ENCODE peak calls at places on chromosomes 6 and 20, in ten cellular contexts. One of them, this sample, is unnamed.

GRCh38 chr6:3534599-3534998 is 77.7 kb upstream of the SLC22A23 start:
- DNase-seq in dorsolateral prefrontal cortex: no peak
- DNase-seq in left ventricle myocardium inferior: no peak
- DNase-seq in amniotic epithelial cell: peak
- DNase-seq in activated T-helper 9 cell treated with anti-CD3 and anti-CD28 coated beads, Interleukin-2, amount 50 U/mL, for 16 hours: no peak
- DNase-seq in AG04449: no peak
- DNase-seq in amygdala: no peak
- DNase-seq in SHP77: no peak
- DNase-seq in psoas muscle: no peak
- DNase-seq in left colon: no peak
- DNase-seq in this sample: no peak

GRCh38 chr6:27505209-27506027 is 32.5 kb upstream of the ZNF184 start:
- DNase-seq in dorsolateral prefrontal cortex: no peak
- DNase-seq in left ventricle myocardium inferior: no peak
- DNase-seq in amniotic epithelial cell: peak
- DNase-seq in activated T-helper 9 cell treated with anti-CD3 and anti-CD28 coated beads, Interleukin-2, amount 50 U/mL, for 16 hours: peak
- DNase-seq in AG04449: peak
- DNase-seq in amygdala: no peak
- DNase-seq in SHP77: peak
- DNase-seq in psoas muscle: no peak
- DNase-seq in left colon: peak
- DNase-seq in this sample: peak

GRCh38 chr20:2559641-2560040 is 23.3 kb downstream of the TMC2 start:
- DNase-seq in dorsolateral prefrontal cortex: peak
- DNase-seq in left ventricle myocardium inferior: no peak
- DNase-seq in amniotic epithelial cell: no peak
- DNase-seq in activated T-helper 9 cell treated with anti-CD3 and anti-CD28 coated beads, Interleukin-2, amount 50 U/mL, for 16 hours: no peak
- DNase-seq in AG04449: no peak
- DNase-seq in amygdala: no peak
- DNase-seq in SHP77: no peak
- DNase-seq in psoas muscle: no peak
- DNase-seq in left colon: no peak
- DNase-seq in this sample: peak

GRCh38 chr20:31594558-31595379 is 10.3 kb upstream of the ID1 start:
- DNase-seq in dorsolateral prefrontal cortex: no peak
- DNase-seq in left ventricle myocardium inferior: peak
- DNase-seq in amniotic epithelial cell: no peak
- DNase-seq in activated T-helper 9 cell treated with anti-CD3 and anti-CD28 coated beads, Interleukin-2, amount 50 U/mL, for 16 hours: no peak
- DNase-seq in AG04449: no peak
- DNase-seq in amygdala: no peak
- DNase-seq in SHP77: peak
- DNase-seq in psoas muscle: peak
- DNase-seq in left colon: peak
- DNase-seq in this sample: no peak

GRCh38 chr6:125066964-125067363 is 86.6 kb upstream of the TPD52L1 start:
- DNase-seq in dorsolateral prefrontal cortex: no peak
- DNase-seq in left ventricle myocardium inferior: no peak
- DNase-seq in amniotic epithelial cell: peak
- DNase-seq in activated T-helper 9 cell treated with anti-CD3 and anti-CD28 coated beads, Interleukin-2, amount 50 U/mL, for 16 hours: no peak
- DNase-seq in AG04449: no peak
- DNase-seq in amygdala: no peak
- DNase-seq in SHP77: no peak
- DNase-seq in psoas muscle: no peak
- DNase-seq in left colon: no peak
- DNase-seq in this sample: no peak

GRCh38 chr20:664576-664975 is 11.0 kb downstream of the SCRT2 start:
- DNase-seq in dorsolateral prefrontal cortex: no peak
- DNase-seq in left ventricle myocardium inferior: no peak
- DNase-seq in amniotic epithelial cell: no peak
- DNase-seq in activated T-helper 9 cell treated with anti-CD3 and anti-CD28 coated beads, Interleukin-2, amount 50 U/mL, for 16 hours: no peak
- DNase-seq in AG04449: no peak
- DNase-seq in amygdala: no peak
- DNase-seq in SHP77: no peak
- DNase-seq in psoas muscle: no peak
- DNase-seq in left colon: no peak
- DNase-seq in this sample: no peak

GRCh38 chr20:44727039-44727438 is 11.9 kb downstream of the CCN5 start:
- DNase-seq in dorsolateral prefrontal cortex: no peak
- DNase-seq in left ventricle myocardium inferior: no peak
- DNase-seq in amniotic epithelial cell: no peak
- DNase-seq in activated T-helper 9 cell treated with anti-CD3 and anti-CD28 coated beads, Interleukin-2, amount 50 U/mL, for 16 hours: no peak
- DNase-seq in AG04449: no peak
- DNase-seq in amygdala: no peak
- DNase-seq in SHP77: no peak
- DNase-seq in psoas muscle: no peak
- DNase-seq in left colon: no peak
- DNase-seq in this sample: no peak

GRCh38 chr6:142927904-142928303 is 17.1 kb downstream of the HIVEP2 start:
- DNase-seq in dorsolateral prefrontal cortex: no peak
- DNase-seq in left ventricle myocardium inferior: no peak
- DNase-seq in amniotic epithelial cell: peak
- DNase-seq in activated T-helper 9 cell treated with anti-CD3 and anti-CD28 coated beads, Interleukin-2, amount 50 U/mL, for 16 hours: no peak
- DNase-seq in AG04449: no peak
- DNase-seq in amygdala: no peak
- DNase-seq in SHP77: no peak
- DNase-seq in psoas muscle: no peak
- DNase-seq in left colon: no peak
- DNase-seq in this sample: no peak

GRCh38 chr6:163956571-163957407 is 542.3 kb downstream of the QKI start:
- DNase-seq in dorsolateral prefrontal cortex: peak
- DNase-seq in left ventricle myocardium inferior: peak
- DNase-seq in amniotic epithelial cell: peak
- DNase-seq in activated T-helper 9 cell treated with anti-CD3 and anti-CD28 coated beads, Interleukin-2, amount 50 U/mL, for 16 hours: peak
- DNase-seq in AG04449: no peak
- DNase-seq in amygdala: peak
- DNase-seq in SHP77: peak
- DNase-seq in psoas muscle: peak
- DNase-seq in left colon: peak
- DNase-seq in this sample: peak

GRCh38 chr6:136103763-136104311 is 146.3 kb downstream of the MTFR2 start:
- DNase-seq in dorsolateral prefrontal cortex: peak
- DNase-seq in left ventricle myocardium inferior: peak
- DNase-seq in amniotic epithelial cell: no peak
- DNase-seq in activated T-helper 9 cell treated with anti-CD3 and anti-CD28 coated beads, Interleukin-2, amount 50 U/mL, for 16 hours: no peak
- DNase-seq in AG04449: no peak
- DNase-seq in amygdala: no peak
- DNase-seq in SHP77: no peak
- DNase-seq in psoas muscle: peak
- DNase-seq in left colon: peak
- DNase-seq in this sample: peak

GRCh38 chr6:34025112-34025807 is 120.6 kb downstream of the GRM4 start:
- DNase-seq in dorsolateral prefrontal cortex: no peak
- DNase-seq in left ventricle myocardium inferior: no peak
- DNase-seq in amniotic epithelial cell: no peak
- DNase-seq in activated T-helper 9 cell treated with anti-CD3 and anti-CD28 coated beads, Interleukin-2, amount 50 U/mL, for 16 hours: no peak
- DNase-seq in AG04449: no peak
- DNase-seq in amygdala: no peak
- DNase-seq in SHP77: no peak
- DNase-seq in psoas muscle: no peak
- DNase-seq in left colon: no peak
- DNase-seq in this sample: no peak

GRCh38 chr6:111683749-111684267 is 78.1 kb upstream of the TRAF3IP2 start:
- DNase-seq in dorsolateral prefrontal cortex: no peak
- DNase-seq in left ventricle myocardium inferior: no peak
- DNase-seq in amniotic epithelial cell: peak
- DNase-seq in activated T-helper 9 cell treated with anti-CD3 and anti-CD28 coated beads, Interleukin-2, amount 50 U/mL, for 16 hours: no peak
- DNase-seq in AG04449: peak
- DNase-seq in amygdala: no peak
- DNase-seq in SHP77: no peak
- DNase-seq in psoas muscle: peak
- DNase-seq in left colon: no peak
- DNase-seq in this sample: no peak

GRCh38 chr6:136774228-136775041 is 17.8 kb downstream of the MAP3K5 start:
- DNase-seq in dorsolateral prefrontal cortex: no peak
- DNase-seq in left ventricle myocardium inferior: no peak
- DNase-seq in amniotic epithelial cell: peak
- DNase-seq in activated T-helper 9 cell treated with anti-CD3 and anti-CD28 coated beads, Interleukin-2, amount 50 U/mL, for 16 hours: no peak
- DNase-seq in AG04449: no peak
- DNase-seq in amygdala: no peak
- DNase-seq in SHP77: no peak
- DNase-seq in psoas muscle: no peak
- DNase-seq in left colon: no peak
- DNase-seq in this sample: no peak

GRCh38 chr6:125807293-125807692 is 16.5 kb downstream of the NCOA7 start:
- DNase-seq in dorsolateral prefrontal cortex: no peak
- DNase-seq in left ventricle myocardium inferior: no peak
- DNase-seq in amniotic epithelial cell: peak
- DNase-seq in activated T-helper 9 cell treated with anti-CD3 and anti-CD28 coated beads, Interleukin-2, amount 50 U/mL, for 16 hours: no peak
- DNase-seq in AG04449: no peak
- DNase-seq in amygdala: no peak
- DNase-seq in SHP77: no peak
- DNase-seq in psoas muscle: no peak
- DNase-seq in left colon: no peak
- DNase-seq in this sample: no peak

GRCh38 chr20:24118781-24119175 is 130.2 kb upstream of the GGTLC1 start:
- DNase-seq in dorsolateral prefrontal cortex: no peak
- DNase-seq in left ventricle myocardium inferior: no peak
- DNase-seq in amniotic epithelial cell: no peak
- DNase-seq in activated T-helper 9 cell treated with anti-CD3 and anti-CD28 coated beads, Interleukin-2, amount 50 U/mL, for 16 hours: no peak
- DNase-seq in AG04449: no peak
- DNase-seq in amygdala: no peak
- DNase-seq in SHP77: no peak
- DNase-seq in psoas muscle: peak
- DNase-seq in left colon: peak
- DNase-seq in this sample: no peak

GRCh38 chr6:92906385-92906784 is 513.0 kb downstream of the EPHA7 start:
- DNase-seq in dorsolateral prefrontal cortex: no peak
- DNase-seq in left ventricle myocardium inferior: no peak
- DNase-seq in amniotic epithelial cell: no peak
- DNase-seq in activated T-helper 9 cell treated with anti-CD3 and anti-CD28 coated beads, Interleukin-2, amount 50 U/mL, for 16 hours: no peak
- DNase-seq in AG04449: no peak
- DNase-seq in amygdala: no peak
- DNase-seq in SHP77: no peak
- DNase-seq in psoas muscle: no peak
- DNase-seq in left colon: no peak
- DNase-seq in this sample: no peak

GRCh38 chr6:27174958-27175357 is 72.5 kb upstream of the PRSS16 start:
- DNase-seq in dorsolateral prefrontal cortex: no peak
- DNase-seq in left ventricle myocardium inferior: no peak
- DNase-seq in amniotic epithelial cell: no peak
- DNase-seq in activated T-helper 9 cell treated with anti-CD3 and anti-CD28 coated beads, Interleukin-2, amount 50 U/mL, for 16 hours: no peak
- DNase-seq in AG04449: no peak
- DNase-seq in amygdala: no peak
- DNase-seq in SHP77: no peak
- DNase-seq in psoas muscle: no peak
- DNase-seq in left colon: no peak
- DNase-seq in this sample: no peak

GRCh38 chr6:110813813-110814487 is 1.3 kb downstream of the CDK19 start:
- DNase-seq in dorsolateral prefrontal cortex: no peak
- DNase-seq in left ventricle myocardium inferior: no peak
- DNase-seq in amniotic epithelial cell: peak
- DNase-seq in activated T-helper 9 cell treated with anti-CD3 and anti-CD28 coated beads, Interleukin-2, amount 50 U/mL, for 16 hours: no peak
- DNase-seq in AG04449: no peak
- DNase-seq in amygdala: peak
- DNase-seq in SHP77: peak
- DNase-seq in psoas muscle: no peak
- DNase-seq in left colon: peak
- DNase-seq in this sample: peak

GRCh38 chr6:99434702-99435530 is 9.8 kb upstream of the PNISR start:
- DNase-seq in dorsolateral prefrontal cortex: no peak
- DNase-seq in left ventricle myocardium inferior: no peak
- DNase-seq in amniotic epithelial cell: peak
- DNase-seq in activated T-helper 9 cell treated with anti-CD3 and anti-CD28 coated beads, Interleukin-2, amount 50 U/mL, for 16 hours: no peak
- DNase-seq in AG04449: no peak
- DNase-seq in amygdala: no peak
- DNase-seq in SHP77: peak
- DNase-seq in psoas muscle: no peak
- DNase-seq in left colon: no peak
- DNase-seq in this sample: peak

GRCh38 chr6:108608453-108609275 is 47.9 kb downstream of the FOXO3 start:
- DNase-seq in dorsolateral prefrontal cortex: no peak
- DNase-seq in left ventricle myocardium inferior: no peak
- DNase-seq in amniotic epithelial cell: peak
- DNase-seq in activated T-helper 9 cell treated with anti-CD3 and anti-CD28 coated beads, Interleukin-2, amount 50 U/mL, for 16 hours: no peak
- DNase-seq in AG04449: no peak
- DNase-seq in amygdala: no peak
- DNase-seq in SHP77: no peak
- DNase-seq in psoas muscle: no peak
- DNase-seq in left colon: no peak
- DNase-seq in this sample: no peak

GRCh38 chr6:31697555-31697954 is 5.6 kb downstream of the ABHD16A start:
- DNase-seq in dorsolateral prefrontal cortex: no peak
- DNase-seq in left ventricle myocardium inferior: no peak
- DNase-seq in amniotic epithelial cell: no peak
- DNase-seq in activated T-helper 9 cell treated with anti-CD3 and anti-CD28 coated beads, Interleukin-2, amount 50 U/mL, for 16 hours: no peak
- DNase-seq in AG04449: no peak
- DNase-seq in amygdala: no peak
- DNase-seq in SHP77: no peak
- DNase-seq in psoas muscle: no peak
- DNase-seq in left colon: no peak
- DNase-seq in this sample: no peak

GRCh38 chr6:138287144-138287955 is 69.1 kb upstream of the PBOV1 start:
- DNase-seq in dorsolateral prefrontal cortex: no peak
- DNase-seq in left ventricle myocardium inferior: no peak
- DNase-seq in amniotic epithelial cell: peak
- DNase-seq in activated T-helper 9 cell treated with anti-CD3 and anti-CD28 coated beads, Interleukin-2, amount 50 U/mL, for 16 hours: peak
- DNase-seq in AG04449: no peak
- DNase-seq in amygdala: no peak
- DNase-seq in SHP77: peak
- DNase-seq in psoas muscle: no peak
- DNase-seq in left colon: peak
- DNase-seq in this sample: no peak

GRCh38 chr6:150088481-150089154 is 19.7 kb upstream of the ULBP3 start:
- DNase-seq in dorsolateral prefrontal cortex: no peak
- DNase-seq in left ventricle myocardium inferior: no peak
- DNase-seq in amniotic epithelial cell: no peak
- DNase-seq in activated T-helper 9 cell treated with anti-CD3 and anti-CD28 coated beads, Interleukin-2, amount 50 U/mL, for 16 hours: no peak
- DNase-seq in AG04449: no peak
- DNase-seq in amygdala: no peak
- DNase-seq in SHP77: peak
- DNase-seq in psoas muscle: no peak
- DNase-seq in left colon: no peak
- DNase-seq in this sample: peak

GRCh38 chr6:2730353-2730752 is 20.4 kb downstream of the MYLK4 start:
- DNase-seq in dorsolateral prefrontal cortex: no peak
- DNase-seq in left ventricle myocardium inferior: no peak
- DNase-seq in amniotic epithelial cell: no peak
- DNase-seq in activated T-helper 9 cell treated with anti-CD3 and anti-CD28 coated beads, Interleukin-2, amount 50 U/mL, for 16 hours: no peak
- DNase-seq in AG04449: no peak
- DNase-seq in amygdala: no peak
- DNase-seq in SHP77: no peak
- DNase-seq in psoas muscle: no peak
- DNase-seq in left colon: no peak
- DNase-seq in this sample: peak

GRCh38 chr6:104431096-104431495 is 428.6 kb downstream of the HACE1 start:
- DNase-seq in dorsolateral prefrontal cortex: no peak
- DNase-seq in left ventricle myocardium inferior: no peak
- DNase-seq in amniotic epithelial cell: no peak
- DNase-seq in activated T-helper 9 cell treated with anti-CD3 and anti-CD28 coated beads, Interleukin-2, amount 50 U/mL, for 16 hours: no peak
- DNase-seq in AG04449: no peak
- DNase-seq in amygdala: no peak
- DNase-seq in SHP77: no peak
- DNase-seq in psoas muscle: no peak
- DNase-seq in left colon: no peak
- DNase-seq in this sample: no peak

GRCh38 chr6:20629509-20629908 is 95.3 kb downstream of the CDKAL1 start:
- DNase-seq in dorsolateral prefrontal cortex: no peak
- DNase-seq in left ventricle myocardium inferior: no peak
- DNase-seq in amniotic epithelial cell: no peak
- DNase-seq in activated T-helper 9 cell treated with anti-CD3 and anti-CD28 coated beads, Interleukin-2, amount 50 U/mL, for 16 hours: no peak
- DNase-seq in AG04449: no peak
- DNase-seq in amygdala: no peak
- DNase-seq in SHP77: no peak
- DNase-seq in psoas muscle: no peak
- DNase-seq in left colon: no peak
- DNase-seq in this sample: no peak

GRCh38 chr6:168695701-168696100 is 254.7 kb downstream of the SMOC2 start:
- DNase-seq in dorsolateral prefrontal cortex: no peak
- DNase-seq in left ventricle myocardium inferior: no peak
- DNase-seq in amniotic epithelial cell: no peak
- DNase-seq in activated T-helper 9 cell treated with anti-CD3 and anti-CD28 coated beads, Interleukin-2, amount 50 U/mL, for 16 hours: no peak
- DNase-seq in AG04449: no peak
- DNase-seq in amygdala: no peak
- DNase-seq in SHP77: no peak
- DNase-seq in psoas muscle: no peak
- DNase-seq in left colon: no peak
- DNase-seq in this sample: no peak

GRCh38 chr6:141848029-141848890 is 284.5 kb upstream of the GJE1 start:
- DNase-seq in dorsolateral prefrontal cortex: no peak
- DNase-seq in left ventricle myocardium inferior: no peak
- DNase-seq in amniotic epithelial cell: peak
- DNase-seq in activated T-helper 9 cell treated with anti-CD3 and anti-CD28 coated beads, Interleukin-2, amount 50 U/mL, for 16 hours: no peak
- DNase-seq in AG04449: no peak
- DNase-seq in amygdala: no peak
- DNase-seq in SHP77: no peak
- DNase-seq in psoas muscle: no peak
- DNase-seq in left colon: no peak
- DNase-seq in this sample: no peak

This sample was measured in Ammon's horn.